ENCODE peak calls at places on chromosomes 1 and 21, in nine cellular contexts. G, E, F, L, S, I, U, X and O are unnamed samples.

GRCh38 chr1:45430486-45430885 is 60.5 kb downstream of the TESK2 start:
- DNase-seq in G (no peak), X (no peak), L (no peak), S (no peak), U (no peak), E (no peak), F (no peak), I (no peak), O (no peak)

GRCh38 chr1:213303286-213303685 is 252.2 kb downstream of the RPS6KC1 start:
- DNase-seq in S (no peak), I (no peak), G (no peak), E (peak; percentile 6), U (peak; percentile 30), F (no peak), X (no peak), L (peak; percentile 43), O (no peak)

GRCh38 chr1:12383786-12384185 is 154.0 kb downstream of the VPS13D start:
- DNase-seq in X (no peak), S (no peak), E (peak; percentile 24), L (peak; percentile 42), F (no peak), I (no peak), U (peak; percentile 56), G (peak; percentile 22), O (no peak)

GRCh38 chr1:92961896-92962752 is 862 bp upstream of the DIPK1A start:
- DNase-seq in E (peak; percentile 28), U (peak; percentile 67), F (peak; percentile 76), L (peak; percentile 73), I (peak; percentile 66), X (peak; percentile 62), G (peak; percentile 68), S (peak; percentile 27), O (peak; percentile 85)

GRCh38 chr1:79497193-79497773 is 490.8 kb upstream of the ADGRL4 start:
- DNase-seq in F (peak; percentile 39), E (peak; percentile 37), L (peak; percentile 69), U (peak; percentile 41), S (no peak), I (no peak), X (no peak), G (peak; percentile 47), O (peak; percentile 35)

GRCh38 chr1:31937300-31938183 is 626 bp downstream of the PTP4A2 start:
- DNase-seq in U (peak; percentile 63), L (peak; percentile 72), F (peak; percentile 69), E (peak; percentile 27), G (no peak), S (peak; percentile 85), I (peak; percentile 73), X (peak; percentile 78), O (peak; percentile 72)

GRCh38 chr1:55070291-55070690 is 30.9 kb downstream of the PCSK9 start:
- DNase-seq in L (no peak), F (no peak), I (no peak), E (no peak), S (no peak), G (no peak), X (no peak), U (no peak), O (no peak)

GRCh38 chr1:174022976-174023277 is 770 bp upstream of the RC3H1 start:
- DNase-seq in S (no peak), F (no peak), I (no peak), L (no peak), U (no peak), X (no peak), E (no peak), G (no peak), O (no peak)

GRCh38 chr1:98660941-98661543 is 479 bp upstream of the SNX7 start:
- DNase-seq in X (no peak), L (peak; percentile 19), F (no peak), I (no peak), U (no peak), S (no peak), G (peak; percentile 11), E (no peak), O (no peak)

GRCh38 chr21:35779167-35779566 is 281.2 kb downstream of the SETD4 start:
- DNase-seq in I (no peak), F (no peak), U (no peak), G (no peak), S (no peak), L (no peak), X (no peak), E (no peak), O (no peak)

GRCh38 chr21:33954395-33954794 is 38.8 kb upstream of the ATP5PO start:
- DNase-seq in F (no peak), I (no peak), U (no peak), X (no peak), L (no peak), E (no peak), S (no peak), G (no peak), O (no peak)

GRCh38 chr21:23963454-23963853 is 1643.8 kb downstream of the MRPL39 start:
- DNase-seq in U (no peak), L (no peak), G (no peak), X (no peak), S (no peak), E (peak; percentile 57), F (no peak), I (no peak), O (no peak)

GRCh38 chr21:17270234-17270633 is 242.6 kb upstream of the CXADR start:
- DNase-seq in G (peak; percentile 45), S (peak; percentile 20), I (no peak), X (no peak), E (peak; percentile 3), L (peak; percentile 85), F (peak; percentile 4), U (peak; percentile 20), O (no peak)

GRCh38 chr1:230753586-230754251 is 6.5 kb downstream of the CAPN9 start:
- DNase-seq in X (no peak), E (no peak), S (peak; percentile 41), G (no peak), L (peak; percentile 47), F (peak; percentile 72), I (no peak), U (no peak), O (peak; percentile 55)

GRCh38 chr1:241808265-241808664 is 39.7 kb upstream of the EXO1 start:
- DNase-seq in G (no peak), S (no peak), E (no peak), I (no peak), F (no peak), L (peak; percentile 95), X (no peak), U (no peak), O (no peak)

GRCh38 chr1:59033761-59034160 is 249.9 kb upstream of the JUN start:
- DNase-seq in U (no peak), S (no peak), G (no peak), F (no peak), I (no peak), L (no peak), E (no peak), X (no peak), O (no peak)

GRCh38 chr1:55298167-55298894 is 83.2 kb upstream of the USP24 start:
- DNase-seq in S (no peak), F (no peak), E (no peak), X (no peak), U (no peak), L (no peak), G (no peak), I (no peak), O (no peak)

GRCh38 chr1:17168480-17168878 is 36.4 kb upstream of the PADI1 start:
- DNase-seq in G (peak; percentile 89), U (peak; percentile 92), S (no peak), X (no peak), E (peak; percentile 88), I (no peak), L (peak; percentile 76), F (no peak), O (no peak)

GRCh38 chr1:203268901-203269653 is 36.2 kb upstream of the BTG2 start:
- DNase-seq in S (no peak), X (peak; percentile 54), G (peak; percentile 78), L (peak; percentile 88), I (peak; percentile 36), E (peak; percentile 62), F (peak; percentile 72), U (peak; percentile 68), O (peak; percentile 78)

GRCh38 chr1:229070168-229070567 is 200.7 kb upstream of the RAB4A start:
- DNase-seq in S (peak; percentile 87), E (peak; percentile 87), U (peak; percentile 89), G (peak; percentile 69), X (no peak), F (no peak), L (peak; percentile 32), I (no peak), O (no peak)

GRCh38 chr1:24301395-24302175 is 17.6 kb upstream of the GRHL3 start:
- DNase-seq in G (no peak), I (no peak), E (no peak), L (peak; percentile 32), S (no peak), X (no peak), U (peak; percentile 18), F (no peak), O (no peak)

GRCh38 chr1:170623171-170623570 is 40.8 kb upstream of the PRRX1 start:
- DNase-seq in U (peak; percentile 93), E (peak; percentile 91), L (peak; percentile 80), X (no peak), I (no peak), S (no peak), F (no peak), G (peak; percentile 16), O (no peak)